ENCODE peak calls at places on chromosomes 13 and 19, in six cellular contexts. Z, Y, L, K, Q and B are unnamed samples.

GRCh38 chr19:5090780-5091575 is 122.1 kb downstream of the KDM4B start:
- DNase-seq in L (no peak), K (no peak), Q (no peak), Y (no peak), Z (no peak), B (no peak)

GRCh38 chr13:84645196-84646071 is 763.2 kb upstream of the SLITRK1 start:
- DNase-seq in Z (no peak), K (no peak), L (no peak), Q (peak), Y (peak), B (no peak)

GRCh38 chr13:23656637-23657036 is 86.4 kb downstream of the TNFRSF19 start:
- DNase-seq in L (no peak), K (no peak), Y (no peak), Z (no peak), Q (peak), B (no peak)

GRCh38 chr19:1482361-1483066 is 3.5 kb upstream of the C19orf25 start:
- DNase-seq in Q (no peak), Z (no peak), L (no peak), Y (no peak), K (no peak), B (no peak)

GRCh38 chr13:43390582-43390981 is 367.2 kb downstream of the DNAJC15 start:
- DNase-seq in Q (no peak), L (no peak), Z (no peak), K (no peak), Y (no peak), B (no peak)

GRCh38 chr13:61727714-61728275 is 312.1 kb upstream of the PCDH20 start:
- DNase-seq in K (no peak), L (no peak), Q (no peak), Z (no peak), Y (peak), B (no peak)

GRCh38 chr13:51849145-51850101 is 4.4 kb upstream of the TMEM272 start:
- DNase-seq in Y (peak), L (no peak), Q (peak), Z (no peak), K (no peak), B (peak)

GRCh38 chr13:114263590-114263989 is 17.8 kb upstream of the UPF3A start:
- DNase-seq in L (no peak), Z (no peak), Y (no peak), K (no peak), Q (no peak), B (no peak)

GRCh38 chr13:84961023-84961422 is 838.2 kb downstream of the SLITRK6 start:
- DNase-seq in Q (no peak), Y (no peak), Z (no peak), K (no peak), L (no peak), B (no peak)

GRCh38 chr19:10013834-10014618 is 743 bp downstream of the RDH8 start:
- DNase-seq in L (no peak), Y (no peak), Q (no peak), Z (no peak), K (no peak), B (no peak)

GRCh38 chr19:14146789-14147216 is 10.4 kb upstream of the ASF1B start:
- DNase-seq in Y (no peak), Q (no peak), L (no peak), K (no peak), Z (no peak), B (no peak)

GRCh38 chr13:97466782-97467181 is 32.8 kb downstream of the RAP2A start:
- DNase-seq in Q (no peak), K (no peak), Y (no peak), L (no peak), Z (no peak), B (no peak)

GRCh38 chr13:55572408-55572807 is 1568.3 kb upstream of the PRR20A start:
- DNase-seq in L (no peak), K (no peak), Z (no peak), Y (no peak), Q (no peak), B (no peak)

GRCh38 chr13:113187263-113187669 is 21.2 kb downstream of the PCID2 start:
- DNase-seq in K (no peak), L (no peak), Y (peak), Z (peak), Q (peak), B (peak)

GRCh38 chr13:36244990-36245389 is 30.6 kb upstream of the SOHLH2 start:
- DNase-seq in Y (no peak), L (no peak), K (no peak), Z (no peak), Q (no peak), B (no peak)

GRCh38 chr19:7337380-7338194 is 11.2 kb upstream of the ARHGEF18 start:
- DNase-seq in Z (no peak), L (no peak), K (no peak), Q (no peak), Y (no peak), B (no peak)

GRCh38 chr19:3068071-3068470 is 5.8 kb upstream of the TLE5 start:
- DNase-seq in K (no peak), Q (peak), Y (no peak), L (peak), Z (no peak), B (no peak)